ENCODE peak calls at places on chromosomes 1 and 21, in ten cellular contexts. R, S, Y, H, C, Z, V, B, A and N are unnamed samples.

GRCh38 chr21:24514081-24514733 is 1093.1 kb downstream of the MRPL39 start:
- ATAC-seq in H (no peak), B (no peak), A (no peak), R (no peak), S (no peak), Z (no peak), Y (no peak), V (no peak), C (no peak), N (no peak)

GRCh38 chr1:225834417-225835329 is 24.7 kb downstream of the EPHX1 start:
- ATAC-seq in H (peak; percentile 86), Y (no peak), V (no peak), B (no peak), R (no peak), A (peak; percentile 82), Z (no peak), C (no peak), S (peak; percentile 95), N (no peak)

GRCh38 chr1:175656416-175656815 is 87.0 kb downstream of the TNR start:
- ATAC-seq in Y (no peak), A (no peak), H (no peak), Z (no peak), S (no peak), B (no peak), C (no peak), R (no peak), V (no peak), N (no peak)

GRCh38 chr1:112998592-112999235 is 42.7 kb upstream of the SLC16A1 start:
- ATAC-seq in Y (no peak), V (no peak), C (no peak), B (no peak), Z (peak; percentile 9), R (no peak), S (peak; percentile 88), A (peak; percentile 82), H (peak; percentile 94), N (peak; percentile 76)

GRCh38 chr21:26546698-26547097 is 26.4 kb downstream of the CYYR1 start:
- ATAC-seq in V (no peak), C (no peak), A (peak; percentile 33), H (peak; percentile 91), B (no peak), Y (no peak), S (peak; percentile 71), R (no peak), Z (no peak), N (peak; percentile 23)

GRCh38 chr1:41598325-41598724 is 113.8 kb upstream of the EDN2 start:
- ATAC-seq in C (no peak), R (no peak), V (no peak), A (no peak), Z (no peak), B (no peak), Y (no peak), H (no peak), S (no peak), N (no peak)

GRCh38 chr1:2032737-2033136 is 13.6 kb downstream of the GABRD start:
- ATAC-seq in R (no peak), Z (no peak), B (no peak), A (no peak), H (no peak), S (no peak), V (no peak), Y (no peak), C (no peak), N (no peak)

GRCh38 chr1:38140025-38140487 is 93.5 kb upstream of the POU3F1 start:
- ATAC-seq in C (no peak), S (no peak), H (no peak), A (no peak), Z (no peak), R (no peak), V (no peak), Y (no peak), B (no peak), N (no peak)

GRCh38 chr1:41649445-41650175 is 165.1 kb upstream of the EDN2 start:
- ATAC-seq in A (no peak), Y (no peak), C (no peak), R (no peak), B (no peak), V (no peak), Z (no peak), H (no peak), S (no peak), N (no peak)

GRCh38 chr1:17746920-17747319 is 8.2 kb upstream of the ACTL8 start:
- ATAC-seq in H (no peak), Z (no peak), B (no peak), R (no peak), A (no peak), Y (no peak), V (no peak), S (no peak), C (no peak), N (no peak)

GRCh38 chr1:167090289-167090942 is at the start of gene GPA33:
- ATAC-seq in A (no peak), S (peak; percentile 43), V (peak; percentile 81), Y (peak; percentile 78), B (peak; percentile 83), H (no peak), Z (peak; percentile 39), R (no peak), C (peak; percentile 92), N (peak; percentile 23)

GRCh38 chr1:218939095-218939494 is 234.6 kb upstream of the LYPLAL1 start:
- ATAC-seq in A (no peak), R (no peak), Y (no peak), Z (no peak), H (no peak), C (no peak), B (no peak), S (no peak), V (no peak), N (no peak)

GRCh38 chr1:156658945-156659574 is 17.1 kb downstream of the BCAN start:
- ATAC-seq in Z (no peak), C (no peak), B (no peak), V (no peak), Y (no peak), H (no peak), A (no peak), S (no peak), R (no peak), N (no peak)

GRCh38 chr1:77469311-77469710 is 187.5 kb downstream of the AK5 start:
- ATAC-seq in R (no peak), S (no peak), C (no peak), H (no peak), B (no peak), Y (no peak), Z (no peak), V (no peak), A (no peak), N (no peak)

GRCh38 chr1:154716012-154716411 is 108.0 kb upstream of the ADAR start:
- ATAC-seq in Y (peak; percentile 59), V (no peak), H (peak; percentile 74), R (no peak), C (peak; percentile 98), Z (no peak), A (peak; percentile 89), B (no peak), S (peak; percentile 83), N (no peak)

GRCh38 chr1:204684551-204685235 is 845 bp downstream of the LRRN2 start:
- ATAC-seq in B (no peak), R (peak; percentile 75), A (peak; percentile 36), Z (peak; percentile 17), H (peak; percentile 49), C (no peak), Y (peak; percentile 58), S (peak; percentile 55), V (peak; percentile 22), N (peak; percentile 25)

GRCh38 chr1:66393586-66394334 is 140.2 kb upstream of the SGIP1 start:
- ATAC-seq in V (no peak), Y (no peak), Z (no peak), B (no peak), C (no peak), S (no peak), A (no peak), R (no peak), H (peak; percentile 34), N (no peak)

GRCh38 chr1:232655041-232655745 is 25.3 kb upstream of the SIPA1L2 start:
- ATAC-seq in R (no peak), S (no peak), Y (peak; percentile 57), B (no peak), Z (no peak), C (no peak), A (no peak), H (no peak), V (peak; percentile 36), N (no peak)

GRCh38 chr1:6108937-6109636 is 63.4 kb downstream of the KCNAB2 start:
- ATAC-seq in R (peak; percentile 94), A (peak; percentile 49), S (no peak), B (peak; percentile 71), H (peak; percentile 34), Z (no peak), C (peak; percentile 58), V (peak; percentile 62), Y (peak; percentile 91), N (peak; percentile 75)

GRCh38 chr1:240998441-240999015 is 358.5 kb downstream of the RGS7 start:
- ATAC-seq in H (no peak), Y (no peak), S (no peak), V (no peak), C (no peak), Z (no peak), R (no peak), B (no peak), A (no peak), N (no peak)

GRCh38 chr1:164456272-164456671 is 102.7 kb upstream of the PBX1 start:
- ATAC-seq in B (no peak), S (no peak), C (no peak), V (no peak), Y (no peak), R (no peak), H (no peak), A (no peak), Z (no peak), N (no peak)

GRCh38 chr1:28180310-28181305 is 4.1 kb upstream of the PTAFR start:
- ATAC-seq in R (no peak), H (no peak), C (no peak), Y (no peak), S (no peak), Z (no peak), A (no peak), V (no peak), B (no peak), N (no peak)

GRCh38 chr1:54668567-54668966 is 27.0 kb downstream of the MROH7 start:
- ATAC-seq in R (no peak), H (no peak), Y (no peak), B (no peak), V (no peak), Z (no peak), S (no peak), A (no peak), C (no peak), N (no peak)